ENCODE peak calls at places on chromosomes 11 and 22, in ten cellular contexts. One of them, this sample, is unnamed.

GRCh38 chr22:45582955-45583320 is 80.3 kb downstream of the FBLN1 start:
- DNase-seq in tibial nerve: no peak
- DNase-seq in fibroblast of lung: no peak
- DNase-seq in heart left ventricle: no peak
- DNase-seq in lower lobe of right lung: peak; percentile 26
- DNase-seq in iPS DF 6.9: no peak
- DNase-seq in CD8-positive, alpha-beta T cell: no peak
- DNase-seq in right cardiac atrium: peak; percentile 16
- DNase-seq in brain microvascular endothelial cell: no peak
- DNase-seq in H9: no peak
- DNase-seq in this sample: no peak

GRCh38 chr11:1336836-1337646 is 27.6 kb upstream of the TOLLIP start:
- DNase-seq in fibroblast of lung: no peak
- DNase-seq in H9: no peak
- DNase-seq in tibial nerve: peak; percentile 7
- DNase-seq in CD8-positive, alpha-beta T cell: peak; percentile 60
- DNase-seq in heart left ventricle: peak; percentile 50
- DNase-seq in right cardiac atrium: peak; percentile 84
- DNase-seq in brain microvascular endothelial cell: no peak
- DNase-seq in lower lobe of right lung: peak; percentile 79
- DNase-seq in iPS DF 6.9: no peak
- DNase-seq in this sample: peak; percentile 53

GRCh38 chr22:39818050-39818449 is 75.5 kb downstream of the ENTHD1 start:
- DNase-seq in brain microvascular endothelial cell: peak; percentile 36
- DNase-seq in CD8-positive, alpha-beta T cell: no peak
- DNase-seq in heart left ventricle: no peak
- DNase-seq in lower lobe of right lung: no peak
- DNase-seq in iPS DF 6.9: no peak
- DNase-seq in fibroblast of lung: peak; percentile 42
- DNase-seq in H9: no peak
- DNase-seq in right cardiac atrium: no peak
- DNase-seq in tibial nerve: no peak
- DNase-seq in this sample: no peak

GRCh38 chr11:68677432-68677831 is 6.9 kb upstream of the GAL start:
- DNase-seq in brain microvascular endothelial cell: peak; percentile 51
- DNase-seq in heart left ventricle: peak; percentile 38
- DNase-seq in right cardiac atrium: peak; percentile 71
- DNase-seq in fibroblast of lung: peak; percentile 93
- DNase-seq in CD8-positive, alpha-beta T cell: no peak
- DNase-seq in iPS DF 6.9: no peak
- DNase-seq in lower lobe of right lung: no peak
- DNase-seq in tibial nerve: no peak
- DNase-seq in H9: peak; percentile 89
- DNase-seq in this sample: peak; percentile 79

GRCh38 chr22:35422936-35423335 is 23.0 kb downstream of the MCM5 start:
- DNase-seq in H9: no peak
- DNase-seq in CD8-positive, alpha-beta T cell: no peak
- DNase-seq in fibroblast of lung: no peak
- DNase-seq in brain microvascular endothelial cell: no peak
- DNase-seq in iPS DF 6.9: no peak
- DNase-seq in heart left ventricle: no peak
- DNase-seq in right cardiac atrium: peak; percentile 31
- DNase-seq in lower lobe of right lung: no peak
- DNase-seq in tibial nerve: no peak
- DNase-seq in this sample: no peak

GRCh38 chr11:2760196-2760871 is 60.5 kb upstream of the KCNQ1OT1 start:
- DNase-seq in iPS DF 6.9: no peak
- DNase-seq in fibroblast of lung: no peak
- DNase-seq in tibial nerve: no peak
- DNase-seq in brain microvascular endothelial cell: no peak
- DNase-seq in heart left ventricle: no peak
- DNase-seq in H9: peak; percentile 14
- DNase-seq in CD8-positive, alpha-beta T cell: no peak
- DNase-seq in right cardiac atrium: no peak
- DNase-seq in lower lobe of right lung: peak; percentile 35
- DNase-seq in this sample: peak; percentile 8

GRCh38 chr11:72781313-72782080 is 12.3 kb downstream of the STARD10 start:
- DNase-seq in lower lobe of right lung: peak; percentile 64
- DNase-seq in right cardiac atrium: peak; percentile 75
- DNase-seq in iPS DF 6.9: no peak
- DNase-seq in CD8-positive, alpha-beta T cell: peak; percentile 69
- DNase-seq in H9: peak; percentile 56
- DNase-seq in tibial nerve: no peak
- DNase-seq in heart left ventricle: peak; percentile 52
- DNase-seq in brain microvascular endothelial cell: no peak
- DNase-seq in fibroblast of lung: no peak
- DNase-seq in this sample: no peak

GRCh38 chr11:44120169-44120568 is 24.7 kb downstream of the EXT2 start:
- DNase-seq in iPS DF 6.9: no peak
- DNase-seq in heart left ventricle: peak; percentile 38
- DNase-seq in right cardiac atrium: peak; percentile 50
- DNase-seq in tibial nerve: no peak
- DNase-seq in CD8-positive, alpha-beta T cell: no peak
- DNase-seq in brain microvascular endothelial cell: no peak
- DNase-seq in fibroblast of lung: peak; percentile 10
- DNase-seq in H9: no peak
- DNase-seq in lower lobe of right lung: no peak
- DNase-seq in this sample: peak; percentile 12

GRCh38 chr11:2777871-2778629 is 78.3 kb upstream of the KCNQ1OT1 start:
- DNase-seq in right cardiac atrium: peak; percentile 61
- DNase-seq in fibroblast of lung: no peak
- DNase-seq in CD8-positive, alpha-beta T cell: no peak
- DNase-seq in H9: peak; percentile 31
- DNase-seq in lower lobe of right lung: peak; percentile 52
- DNase-seq in iPS DF 6.9: no peak
- DNase-seq in tibial nerve: no peak
- DNase-seq in brain microvascular endothelial cell: no peak
- DNase-seq in heart left ventricle: peak; percentile 16
- DNase-seq in this sample: peak; percentile 46

GRCh38 chr22:44722611-44723010 is 20.6 kb downstream of the PRR5 start:
- DNase-seq in fibroblast of lung: no peak
- DNase-seq in right cardiac atrium: peak; percentile 9
- DNase-seq in CD8-positive, alpha-beta T cell: no peak
- DNase-seq in H9: no peak
- DNase-seq in lower lobe of right lung: no peak
- DNase-seq in iPS DF 6.9: no peak
- DNase-seq in tibial nerve: no peak
- DNase-seq in heart left ventricle: no peak
- DNase-seq in brain microvascular endothelial cell: no peak
- DNase-seq in this sample: no peak

GRCh38 chr11:2714871-2715270 is 15.1 kb upstream of the KCNQ1OT1 start:
- DNase-seq in brain microvascular endothelial cell: no peak
- DNase-seq in fibroblast of lung: no peak
- DNase-seq in right cardiac atrium: peak; percentile 35
- DNase-seq in CD8-positive, alpha-beta T cell: no peak
- DNase-seq in H9: no peak
- DNase-seq in lower lobe of right lung: no peak
- DNase-seq in tibial nerve: no peak
- DNase-seq in heart left ventricle: no peak
- DNase-seq in iPS DF 6.9: no peak
- DNase-seq in this sample: no peak

GRCh38 chr11:85132839-85133238 is 494.3 kb downstream of the DLG2 start:
- DNase-seq in tibial nerve: no peak
- DNase-seq in brain microvascular endothelial cell: no peak
- DNase-seq in CD8-positive, alpha-beta T cell: no peak
- DNase-seq in right cardiac atrium: peak; percentile 16
- DNase-seq in lower lobe of right lung: no peak
- DNase-seq in iPS DF 6.9: no peak
- DNase-seq in heart left ventricle: no peak
- DNase-seq in fibroblast of lung: no peak
- DNase-seq in H9: peak; percentile 31
- DNase-seq in this sample: no peak

GRCh38 chr11:17351510-17352176 is at the start of gene NCR3LG1:
- DNase-seq in heart left ventricle: peak; percentile 50
- DNase-seq in lower lobe of right lung: peak; percentile 74
- DNase-seq in fibroblast of lung: peak; percentile 78
- DNase-seq in iPS DF 6.9: no peak
- DNase-seq in brain microvascular endothelial cell: peak; percentile 52
- DNase-seq in H9: peak; percentile 57
- DNase-seq in right cardiac atrium: peak; percentile 78
- DNase-seq in CD8-positive, alpha-beta T cell: peak; percentile 81
- DNase-seq in tibial nerve: peak; percentile 31
- DNase-seq in this sample: peak; percentile 52

GRCh38 chr11:123239371-123240150 is 44.5 kb upstream of the CLMP start:
- DNase-seq in H9: no peak
- DNase-seq in brain microvascular endothelial cell: no peak
- DNase-seq in iPS DF 6.9: no peak
- DNase-seq in right cardiac atrium: no peak
- DNase-seq in heart left ventricle: no peak
- DNase-seq in tibial nerve: no peak
- DNase-seq in CD8-positive, alpha-beta T cell: no peak
- DNase-seq in fibroblast of lung: no peak
- DNase-seq in lower lobe of right lung: no peak
- DNase-seq in this sample: no peak

GRCh38 chr11:44960200-44960845 is 9.6 kb upstream of the TP53I11 start:
- DNase-seq in tibial nerve: no peak
- DNase-seq in fibroblast of lung: no peak
- DNase-seq in iPS DF 6.9: no peak
- DNase-seq in lower lobe of right lung: no peak
- DNase-seq in brain microvascular endothelial cell: no peak
- DNase-seq in right cardiac atrium: peak; percentile 54
- DNase-seq in H9: no peak
- DNase-seq in CD8-positive, alpha-beta T cell: no peak
- DNase-seq in heart left ventricle: no peak
- DNase-seq in this sample: no peak

GRCh38 chr22:42294034-42294985 is 23.9 kb upstream of the TCF20 start:
- DNase-seq in iPS DF 6.9: no peak
- DNase-seq in CD8-positive, alpha-beta T cell: peak; percentile 47
- DNase-seq in brain microvascular endothelial cell: peak; percentile 24
- DNase-seq in H9: peak; percentile 91
- DNase-seq in right cardiac atrium: peak; percentile 87
- DNase-seq in fibroblast of lung: peak; percentile 47
- DNase-seq in heart left ventricle: peak; percentile 65
- DNase-seq in lower lobe of right lung: no peak
- DNase-seq in tibial nerve: no peak
- DNase-seq in this sample: peak; percentile 66

GRCh38 chr11:65286686-65287085 is 24.9 kb downstream of the POLA2 start:
- DNase-seq in heart left ventricle: no peak
- DNase-seq in CD8-positive, alpha-beta T cell: no peak
- DNase-seq in brain microvascular endothelial cell: no peak
- DNase-seq in iPS DF 6.9: no peak
- DNase-seq in fibroblast of lung: no peak
- DNase-seq in lower lobe of right lung: no peak
- DNase-seq in right cardiac atrium: no peak
- DNase-seq in H9: no peak
- DNase-seq in tibial nerve: no peak
- DNase-seq in this sample: no peak

GRCh38 chr11:57444362-57445074 is 15.8 kb upstream of the RTN4RL2 start:
- DNase-seq in tibial nerve: no peak
- DNase-seq in brain microvascular endothelial cell: no peak
- DNase-seq in fibroblast of lung: no peak
- DNase-seq in CD8-positive, alpha-beta T cell: no peak
- DNase-seq in heart left ventricle: no peak
- DNase-seq in right cardiac atrium: no peak
- DNase-seq in iPS DF 6.9: no peak
- DNase-seq in lower lobe of right lung: no peak
- DNase-seq in H9: no peak
- DNase-seq in this sample: no peak

DNA sequence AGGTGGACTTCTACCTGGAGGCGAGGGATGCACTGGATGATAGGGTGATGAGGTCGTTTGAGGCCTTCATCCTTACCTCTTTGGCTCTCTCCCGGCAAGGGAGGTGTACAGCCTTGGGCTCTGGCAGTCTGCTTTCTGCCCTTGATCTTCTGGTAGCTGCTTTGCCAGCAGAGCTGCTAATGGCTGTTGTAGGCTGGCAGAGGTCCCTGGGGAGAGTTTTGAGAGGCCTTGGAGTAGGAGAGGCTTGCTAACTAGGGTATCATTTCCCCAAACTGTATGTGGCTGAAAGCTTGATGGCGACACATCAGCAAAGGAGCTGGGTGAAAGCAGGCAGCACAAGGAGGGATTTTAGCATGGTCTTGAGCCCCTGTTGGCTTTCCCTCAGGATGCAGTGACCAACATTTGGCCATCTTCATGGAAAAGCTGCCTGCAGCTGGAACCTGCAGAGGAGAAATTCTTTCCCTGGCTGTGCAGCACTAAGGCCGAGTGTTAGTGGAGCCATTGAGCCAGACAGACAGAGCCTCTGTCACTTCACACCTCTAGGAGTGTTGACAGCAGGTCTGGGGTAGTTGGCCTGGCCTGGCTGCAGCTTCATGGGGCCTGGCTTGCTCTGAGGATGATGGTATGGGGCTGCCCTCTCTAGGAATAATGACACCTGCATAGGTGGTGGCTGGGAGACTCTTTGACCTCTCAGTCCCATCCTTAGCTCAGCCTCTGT is 3.5 kb upstream of the AMPD3 start:
- DNase-seq in CD8-positive, alpha-beta T cell: no peak
- DNase-seq in iPS DF 6.9: no peak
- DNase-seq in H9: no peak
- DNase-seq in tibial nerve: no peak
- DNase-seq in fibroblast of lung: no peak
- DNase-seq in heart left ventricle: no peak
- DNase-seq in brain microvascular endothelial cell: no peak
- DNase-seq in lower lobe of right lung: no peak
- DNase-seq in right cardiac atrium: no peak
- DNase-seq in this sample: peak; percentile 55
- H3K27ac ChIP-seq in CD8-positive, alpha-beta T cell: peak overlapping the region; percentile 44
- H3K27ac ChIP-seq in iPS DF 6.9: no peak overlapping the region
- H3K27ac ChIP-seq in H9: no peak overlapping the region
- H3K27ac ChIP-seq in tibial nerve: no peak overlapping the region
- H3K27ac ChIP-seq in fibroblast of lung: no peak overlapping the region
- H3K27ac ChIP-seq in heart left ventricle: no peak overlapping the region
- H3K27ac ChIP-seq in brain microvascular endothelial cell: no peak overlapping the region
- H3K27ac ChIP-seq in lower lobe of right lung: peak overlapping the region; percentile 84
- H3K27ac ChIP-seq in right cardiac atrium: no peak overlapping the region
- H3K27ac ChIP-seq in this sample: peak overlapping the region; percentile 50

GRCh38 chr11:118084247-118084646 is 2.5 kb downstream of the SMIM35 start:
- DNase-seq in tibial nerve: no peak
- DNase-seq in iPS DF 6.9: no peak
- DNase-seq in right cardiac atrium: no peak
- DNase-seq in H9: no peak
- DNase-seq in heart left ventricle: peak; percentile 39
- DNase-seq in lower lobe of right lung: no peak
- DNase-seq in brain microvascular endothelial cell: no peak
- DNase-seq in CD8-positive, alpha-beta T cell: no peak
- DNase-seq in fibroblast of lung: no peak
- DNase-seq in this sample: no peak
- H3K27ac ChIP-seq in tibial nerve: no peak overlapping the region
- H3K27ac ChIP-seq in iPS DF 6.9: no peak overlapping the region
- H3K27ac ChIP-seq in right cardiac atrium: peak overlapping the region; percentile 65
- H3K27ac ChIP-seq in H9: no peak overlapping the region
- H3K27ac ChIP-seq in heart left ventricle: peak overlapping the region; percentile 76
- H3K27ac ChIP-seq in lower lobe of right lung: no peak overlapping the region
- H3K27ac ChIP-seq in brain microvascular endothelial cell: no peak overlapping the region
- H3K27ac ChIP-seq in CD8-positive, alpha-beta T cell: no peak overlapping the region
- H3K27ac ChIP-seq in fibroblast of lung: no peak overlapping the region
- H3K27ac ChIP-seq in this sample: peak overlapping the region; percentile 28

GRCh38 chr22:23144926-23145906 is at the start of gene RAB36:
- DNase-seq in right cardiac atrium: peak; percentile 99
- DNase-seq in fibroblast of lung: peak; percentile 98
- DNase-seq in heart left ventricle: peak; percentile 94
- DNase-seq in tibial nerve: peak; percentile 98
- DNase-seq in brain microvascular endothelial cell: peak; percentile 100
- DNase-seq in lower lobe of right lung: peak; percentile 99
- DNase-seq in CD8-positive, alpha-beta T cell: peak; percentile 92
- DNase-seq in iPS DF 6.9: peak; percentile 100
- DNase-seq in H9: peak; percentile 100
- DNase-seq in this sample: peak; percentile 100
- H3K27ac ChIP-seq in right cardiac atrium: peak within 1 kb of the TSS; percentile 16
- H3K27ac ChIP-seq in fibroblast of lung: peak within 1 kb of the TSS; percentile 89
- H3K27ac ChIP-seq in heart left ventricle: peak within 1 kb of the TSS; percentile 61
- H3K27ac ChIP-seq in tibial nerve: peak within 1 kb of the TSS; percentile 65
- H3K27ac ChIP-seq in brain microvascular endothelial cell: peak within 1 kb of the TSS; percentile 53
- H3K27ac ChIP-seq in lower lobe of right lung: peak within 1 kb of the TSS; percentile 71
- H3K27ac ChIP-seq in CD8-positive, alpha-beta T cell: peak within 1 kb of the TSS; percentile 71
- H3K27ac ChIP-seq in iPS DF 6.9: no peak within 1 kb of the TSS
- H3K27ac ChIP-seq in H9: no peak within 1 kb of the TSS
- H3K27ac ChIP-seq in this sample: peak within 1 kb of the TSS; percentile 76

GRCh38 chr11:132095230-132096165 is 725.1 kb downstream of the NTM start:
- DNase-seq in H9: no peak
- DNase-seq in tibial nerve: no peak
- DNase-seq in lower lobe of right lung: no peak
- DNase-seq in iPS DF 6.9: no peak
- DNase-seq in CD8-positive, alpha-beta T cell: no peak
- DNase-seq in right cardiac atrium: no peak
- DNase-seq in brain microvascular endothelial cell: no peak
- DNase-seq in heart left ventricle: no peak
- DNase-seq in fibroblast of lung: no peak
- DNase-seq in this sample: no peak
- H3K27ac ChIP-seq in H9: no peak overlapping the region
- H3K27ac ChIP-seq in tibial nerve: no peak overlapping the region
- H3K27ac ChIP-seq in lower lobe of right lung: no peak overlapping the region
- H3K27ac ChIP-seq in iPS DF 6.9: no peak overlapping the region
- H3K27ac ChIP-seq in CD8-positive, alpha-beta T cell: no peak overlapping the region
- H3K27ac ChIP-seq in right cardiac atrium: no peak overlapping the region
- H3K27ac ChIP-seq in brain microvascular endothelial cell: no peak overlapping the region
- H3K27ac ChIP-seq in heart left ventricle: no peak overlapping the region
- H3K27ac ChIP-seq in fibroblast of lung: no peak overlapping the region
- H3K27ac ChIP-seq in this sample: no peak overlapping the region

This sample was measured in adrenal gland.